ENCODE peak calls at places on chromosomes 12 and 14, in five cellular contexts. V, E, Y, H and T are unnamed samples.

GRCh38 chr12:19390208-19390607 is 49.1 kb upstream of the AEBP2 start:
- DNase-seq in V (peak), E (no peak), Y (no peak), H (no peak), T (peak)

GRCh38 chr12:1839956-1840550 is 19.7 kb downstream of the LRTM2 start:
- DNase-seq in V (no peak), E (peak), Y (no peak), H (no peak), T (no peak)

GRCh38 chr12:53071591-53072551 is 7.3 kb downstream of the SPRYD3 start:
- DNase-seq in V (peak), E (no peak), Y (no peak), H (peak), T (no peak)

GRCh38 chr14:54355698-54356097 is 41.1 kb upstream of the CDKN3 start:
- DNase-seq in V (no peak), E (no peak), Y (no peak), H (no peak), T (no peak)

GRCh38 chr14:61103541-61104339 is 122.7 kb downstream of the SLC38A6 start:
- DNase-seq in V (peak), E (no peak), Y (no peak), H (peak), T (peak)

GRCh38 chr12:104604070-104604994 is 147.6 kb downstream of the CHST11 start:
- DNase-seq in V (peak), E (peak), Y (peak), H (peak), T (peak)

GRCh38 chr14:84024231-84024630 is 1505.7 kb upstream of the FLRT2 start:
- DNase-seq in V (no peak), E (no peak), Y (no peak), H (no peak), T (no peak)

GRCh38 chr12:26252946-26253345 is 57.6 kb downstream of the SSPN start:
- DNase-seq in V (no peak), E (no peak), Y (no peak), H (no peak), T (no peak)

GRCh38 chr14:96160030-96160912 is 44.4 kb upstream of the BDKRB2 start:
- DNase-seq in V (no peak), E (no peak), Y (no peak), H (no peak), T (no peak)

GRCh38 chr14:74952195-74952665 is 3.2 kb downstream of the PGF start:
- DNase-seq in V (no peak), E (no peak), Y (no peak), H (no peak), T (no peak)

GRCh38 chr14:74949859-74950572 is 5.4 kb downstream of the PGF start:
- DNase-seq in V (no peak), E (no peak), Y (no peak), H (no peak), T (no peak)

GRCh38 chr14:74952697-74953484 is 2.5 kb downstream of the PGF start:
- DNase-seq in V (no peak), E (no peak), Y (no peak), H (no peak), T (no peak)

GRCh38 chr14:74950795-74951442 is 4.5 kb downstream of the PGF start:
- DNase-seq in V (no peak), E (no peak), Y (no peak), H (no peak), T (no peak)

GRCh38 chr14:74951443-74952194 is 3.8 kb downstream of the PGF start:
- DNase-seq in V (no peak), E (no peak), Y (no peak), H (no peak), T (no peak)
- TF ChIP-seq CTCF in V (no peak), E (no peak), Y (no peak), H (no peak), T (no peak)

DNA sequence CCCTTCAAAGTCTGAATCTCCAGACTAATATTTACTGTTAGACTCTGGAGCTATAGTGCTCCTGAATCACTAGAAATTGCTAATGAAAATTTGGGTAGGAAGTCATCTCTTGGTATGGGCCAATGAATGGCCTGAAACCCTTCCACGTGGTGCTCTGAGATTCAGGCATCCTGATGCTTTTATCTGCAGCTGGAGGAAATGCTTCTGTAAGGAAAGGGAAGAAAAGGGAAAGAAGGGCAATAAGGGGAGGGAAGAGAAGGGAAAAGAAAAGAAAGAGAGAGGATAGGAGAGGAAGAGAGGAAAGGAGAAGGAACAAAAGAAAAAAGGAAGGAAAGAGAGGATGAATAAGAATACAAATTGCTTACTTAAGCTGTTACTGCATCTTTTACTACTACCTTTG is 182.3 kb downstream of the GRIP1 start:
- DNase-seq in V (no peak), E (no peak), Y (no peak), H (no peak), T (no peak)
- TF ChIP-seq CTCF in V (no peak), E (no peak), Y (no peak), H (no peak), T (no peak)

DNA sequence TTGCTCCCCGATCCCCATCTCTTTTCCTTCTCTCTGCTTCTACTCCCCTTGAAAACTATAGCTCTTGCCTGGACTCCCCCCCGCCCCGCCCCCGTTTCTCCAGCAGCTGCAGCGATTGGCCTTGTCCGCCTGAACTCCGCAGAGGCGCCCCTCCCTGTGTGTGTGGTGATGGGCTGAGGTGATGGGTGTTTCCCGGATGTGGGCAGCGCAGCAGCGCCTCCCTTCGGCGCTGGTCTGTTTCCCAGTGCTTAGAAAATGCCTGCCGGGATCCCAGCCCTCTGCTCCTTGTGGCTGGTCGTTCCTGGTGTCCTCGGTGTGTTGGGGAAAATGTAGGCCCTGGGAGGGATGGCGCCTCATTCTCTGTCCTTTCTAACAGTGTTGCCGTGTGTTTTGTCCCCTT is 43.3 kb downstream of the GALNT8 start:
- DNase-seq in V (peak), E (no peak), Y (no peak), H (no peak), T (no peak)
- TF ChIP-seq CTCF in V (peak), E (no peak), Y (no peak), H (no peak), T (no peak)

GRCh38 chr12:54824402-54824801 is 29.9 kb upstream of the MUCL1 start:
- DNase-seq in V (no peak), E (no peak), Y (no peak), H (no peak), T (no peak)
- TF ChIP-seq CTCF in V (peak), E (peak), Y (no peak), H (no peak), T (no peak)

GRCh38 chr14:41280745-41281144 is 325.9 kb upstream of the LRFN5 start:
- DNase-seq in V (peak), E (no peak), Y (no peak), H (no peak), T (peak)
- TF ChIP-seq CTCF in V (peak), E (peak), Y (no peak), H (no peak), T (peak)

DNA sequence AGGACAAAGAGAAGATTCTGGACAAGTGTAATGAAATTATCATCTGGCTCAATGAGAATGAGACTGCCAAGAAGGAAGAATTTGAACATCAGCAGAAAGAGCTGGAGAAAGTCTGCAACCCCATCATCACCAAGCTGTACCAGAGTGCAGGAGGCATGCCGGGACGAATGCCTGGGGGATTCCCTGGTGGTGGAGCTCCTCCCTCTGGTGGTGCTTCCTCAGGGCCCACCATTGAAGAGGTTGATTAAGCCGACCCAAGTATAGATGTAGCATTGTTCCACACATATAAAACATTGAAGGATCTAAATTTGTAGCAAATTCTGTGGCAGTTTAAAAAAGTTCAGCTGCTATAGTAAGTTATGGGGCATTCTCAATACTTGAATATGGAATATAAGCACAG is 174.3 kb upstream of the CCND2 start:
- DNase-seq in V (no peak), E (no peak), Y (no peak), H (no peak), T (no peak)
- TF ChIP-seq CTCF in V (no peak), E (no peak), Y (no peak), H (no peak), T (no peak)

DNA sequence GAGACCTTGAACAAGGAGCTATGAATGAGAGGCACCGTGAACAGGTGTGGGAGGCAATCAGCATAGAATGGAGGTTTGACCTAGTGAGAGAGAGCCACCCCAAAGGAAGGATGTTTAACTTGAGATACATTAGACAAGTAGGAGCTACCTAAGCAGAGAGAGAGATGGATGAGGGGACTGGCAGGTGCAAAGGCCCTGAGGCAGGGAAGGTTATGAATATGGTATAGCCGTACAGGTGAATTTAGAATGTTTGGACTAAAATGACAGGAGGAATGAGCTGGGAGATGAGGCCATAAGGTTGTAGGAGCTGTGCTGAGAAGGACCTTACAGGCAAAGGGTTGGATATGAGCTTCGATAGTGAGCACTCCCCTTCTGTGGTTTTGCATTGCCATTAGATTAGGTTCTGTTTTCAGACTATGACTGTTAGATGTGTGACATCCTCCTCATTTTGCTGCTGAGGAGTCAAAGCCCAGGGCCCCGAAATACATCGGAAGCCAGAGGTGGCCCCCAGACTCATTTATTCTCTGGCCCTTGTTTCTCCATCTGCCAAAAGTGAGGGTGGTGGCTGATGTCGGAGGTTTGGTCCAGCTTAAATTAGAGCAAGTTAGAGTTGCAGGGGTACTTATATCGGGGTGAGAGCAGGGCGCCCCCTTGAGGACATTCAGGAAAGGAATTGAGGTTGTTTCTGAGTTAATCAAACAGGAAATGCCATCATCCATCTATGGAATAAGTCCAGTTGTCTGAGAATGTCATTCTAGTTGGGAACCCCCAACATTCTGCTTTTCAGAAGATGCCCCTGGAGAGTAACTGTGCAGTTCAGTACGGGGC is 29.4 kb downstream of the SLC24A4 start:
- DNase-seq in V (peak), E (no peak), Y (no peak), H (no peak), T (no peak)
- TF ChIP-seq CTCF in V (peak), E (peak), Y (no peak), H (no peak), T (peak)

GRCh38 chr14:57066887-57067513 is 201.7 kb downstream of the EXOC5 start:
- DNase-seq in V (peak), E (peak), Y (no peak), H (no peak), T (peak)
- TF ChIP-seq CTCF in V (peak), E (peak), Y (no peak), H (peak), T (peak)

GRCh38 chr14:69152944-69153847 is at the start of gene DCAF5:
- DNase-seq in V (peak), E (peak), Y (peak), H (peak), T (peak)
- TF ChIP-seq CTCF in V (no peak), E (no peak), Y (no peak), H (peak), T (no peak)